ENCODE peak calls at places on chromosome 2, in five cellular contexts. O is mammary epithelial cell; M is heart right ventricle; I is psoas muscle; S is CD4-positive, alpha-beta memory T cell. Q is an unnamed sample.
A peak's percentile ranks its signal among the peaks of the same experiment; 100 is the strongest.

GRCh38 chr2:74533464-74533863 is 3.7 kb downstream of the HTRA2 start:
- DNase-seq in M (no peak), S (no peak), I (no peak), O (no peak), Q (no peak)

GRCh38 chr2:205964111-205964761 is 121.7 kb downstream of the INO80D start:
- DNase-seq in I (no peak), O (no peak), S (no peak), M (no peak), Q (no peak)

GRCh38 chr2:215422676-215423075 is 13.2 kb downstream of the FN1 start:
- DNase-seq in S (no peak), O (no peak), I (no peak), M (no peak), Q (no peak)

GRCh38 chr2:232779465-232779864 is 3.1 kb upstream of the KCNJ13 start:
- DNase-seq in I (no peak), S (no peak), O (no peak), M (no peak), Q (no peak)

GRCh38 chr2:211495339-211495738 is 938.9 kb downstream of the CPS1 start:
- DNase-seq in O (no peak), I (no peak), M (no peak), S (no peak), Q (no peak)

GRCh38 chr2:227479865-227480475 is 8.0 kb downstream of the AGFG1 start:
- DNase-seq in M (no peak), I (no peak), O (no peak), S (no peak), Q (no peak)

GRCh38 chr2:72985891-72986683 is 68.8 kb downstream of the EMX1 start:
- DNase-seq in O (no peak), I (peak; percentile 45), S (no peak), M (no peak), Q (no peak)

GRCh38 chr2:234951386-234952269 is at the start of gene SH3BP4:
- DNase-seq in M (peak; percentile 83), I (peak; percentile 83), O (peak; percentile 66), S (peak; percentile 1), Q (no peak)

GRCh38 chr2:46122971-46123365 is 174.2 kb upstream of the EPAS1 start:
- DNase-seq in I (no peak), O (no peak), M (no peak), S (no peak), Q (no peak)

GRCh38 chr2:197383825-197384224 is 51.0 kb downstream of the SF3B1 start:
- DNase-seq in M (no peak), O (no peak), I (no peak), S (no peak), Q (no peak)

GRCh38 chr2:142983174-142983573 is 105.7 kb downstream of the KYNU start:
- DNase-seq in M (no peak), O (peak; percentile 1), S (no peak), I (no peak), Q (no peak)

GRCh38 chr2:7691961-7692656 is 774.9 kb downstream of the RNF144A start:
- DNase-seq in S (no peak), I (no peak), M (no peak), O (peak; percentile 83), Q (no peak)

GRCh38 chr2:179263460-179264237 is 983 bp downstream of the SESTD1 start:
- DNase-seq in O (peak; percentile 59), S (no peak), I (peak; percentile 79), M (peak; percentile 41), Q (no peak)

GRCh38 chr2:8597526-8598225 is 84.2 kb upstream of the ID2 start:
- DNase-seq in I (no peak), M (no peak), O (no peak), S (no peak), Q (no peak)

GRCh38 chr2:134736167-134736885 is 17.5 kb upstream of the TMEM163 start:
- DNase-seq in I (no peak), M (no peak), S (no peak), O (peak; percentile 53), Q (no peak)

GRCh38 chr2:64019975-64020281 is 700 bp upstream of the VPS54 start:
- DNase-seq in S (no peak), M (no peak), O (peak; percentile 39), I (no peak), Q (no peak)

GRCh38 chr2:159064446-159065301 is 96.2 kb downstream of the TANC1 start:
- DNase-seq in M (no peak), I (no peak), O (peak; percentile 80), S (no peak), Q (no peak)

GRCh38 chr2:178242552-178242883 is 48.2 kb downstream of the OSBPL6 start:
- DNase-seq in I (no peak), M (no peak), S (no peak), O (no peak), Q (no peak)

GRCh38 chr2:240597419-240598181 is 11.1 kb downstream of the CAPN10 start:
- DNase-seq in O (no peak), I (peak; percentile 46), M (no peak), S (no peak), Q (no peak)

GRCh38 chr2:56008661-56009411 is 85.3 kb upstream of the EFEMP1 start:
- DNase-seq in M (peak; percentile 64), O (peak; percentile 69), S (no peak), I (peak; percentile 71), Q (no peak)

GRCh38 chr2:239720411-239721365 is 304.5 kb downstream of the NDUFA10 start:
- DNase-seq in I (peak; percentile 28), M (no peak), S (no peak), O (no peak), Q (no peak)

GRCh38 chr2:241945311-241945710 is 75.8 kb downstream of the RTP5 start:
- DNase-seq in I (no peak), S (no peak), O (no peak), M (no peak), Q (no peak)

GRCh38 chr2:241943209-241943850 is 73.8 kb downstream of the RTP5 start:
- DNase-seq in O (no peak), I (no peak), M (no peak), S (no peak), Q (no peak)

GRCh38 chr2:241945803-241946202 is 76.3 kb downstream of the RTP5 start:
- DNase-seq in O (no peak), M (no peak), S (no peak), I (no peak), Q (no peak)

GRCh38 chr2:241943961-241944575 is 74.5 kb downstream of the RTP5 start:
- DNase-seq in O (no peak), S (no peak), I (no peak), M (no peak), Q (no peak)

DNA sequence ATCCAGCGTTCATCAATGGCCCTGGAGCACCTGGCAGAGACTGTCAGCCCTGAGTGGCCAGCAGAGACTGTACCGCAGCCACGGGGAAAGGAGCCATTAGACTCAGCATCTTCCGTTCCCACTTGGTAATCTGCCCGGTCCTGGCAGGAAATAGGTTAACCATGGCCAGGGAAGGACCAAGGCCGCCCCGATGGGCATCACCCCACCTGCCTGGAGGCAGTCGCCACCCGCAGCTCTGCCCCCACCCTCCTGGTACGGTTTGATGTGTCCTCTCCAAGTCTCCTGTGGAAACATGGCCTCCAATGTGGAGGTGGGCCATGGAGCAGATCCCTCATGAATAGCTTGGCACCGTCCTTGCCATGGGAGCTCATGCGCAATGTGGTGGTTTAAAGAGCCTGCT is 75.3 kb downstream of the RTP5 start:
- DNase-seq in M (no peak), O (no peak), I (no peak), S (no peak), Q (no peak)
- H3K9me3 ChIP-seq in M (no peaks in the 10 kb centered on the region), O (peaks cover 5% of the 10 kb centered on the region), I (no peaks in the 10 kb centered on the region), S (no peaks in the 10 kb centered on the region), Q (no peaks in the 10 kb centered on the region)

DNA sequence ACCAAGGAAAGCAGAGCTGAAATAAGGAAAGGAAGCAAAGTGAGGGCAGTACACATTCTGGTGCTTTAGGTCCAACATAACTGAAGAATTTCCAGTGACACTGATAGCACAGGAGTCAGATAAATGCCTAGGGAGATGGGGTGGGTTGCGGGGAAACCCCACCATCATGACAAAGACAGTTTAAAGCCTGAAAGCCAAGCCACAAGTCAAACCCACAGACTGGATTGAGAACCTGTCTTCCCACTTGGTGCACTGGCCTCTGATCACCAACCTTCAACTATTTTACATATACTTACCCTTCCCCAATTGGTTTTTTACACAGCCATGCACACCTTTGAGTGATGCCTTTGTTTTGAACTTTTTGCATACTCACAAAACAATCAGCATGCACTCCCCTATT is 22.2 kb upstream of the PDK1 start:
- DNase-seq in S (no peak), M (no peak), O (no peak), I (no peak), Q (no peak)
- H3K9me3 ChIP-seq in S (peaks cover 9% of the 10 kb centered on the region), M (no peaks in the 10 kb centered on the region), O (no peaks in the 10 kb centered on the region), I (no peaks in the 10 kb centered on the region), Q (peaks cover 2% of the 10 kb centered on the region)

GRCh38 chr2:228526687-228527086 is 345.2 kb upstream of the SPHKAP start:
- DNase-seq in S (no peak), O (no peak), I (no peak), M (no peak), Q (no peak)
- H3K9me3 ChIP-seq in S (no peaks in the 10 kb centered on the region), O (no peaks in the 10 kb centered on the region), I (no peaks in the 10 kb centered on the region), M (no peaks in the 10 kb centered on the region), Q (no peaks in the 10 kb centered on the region)

DNA sequence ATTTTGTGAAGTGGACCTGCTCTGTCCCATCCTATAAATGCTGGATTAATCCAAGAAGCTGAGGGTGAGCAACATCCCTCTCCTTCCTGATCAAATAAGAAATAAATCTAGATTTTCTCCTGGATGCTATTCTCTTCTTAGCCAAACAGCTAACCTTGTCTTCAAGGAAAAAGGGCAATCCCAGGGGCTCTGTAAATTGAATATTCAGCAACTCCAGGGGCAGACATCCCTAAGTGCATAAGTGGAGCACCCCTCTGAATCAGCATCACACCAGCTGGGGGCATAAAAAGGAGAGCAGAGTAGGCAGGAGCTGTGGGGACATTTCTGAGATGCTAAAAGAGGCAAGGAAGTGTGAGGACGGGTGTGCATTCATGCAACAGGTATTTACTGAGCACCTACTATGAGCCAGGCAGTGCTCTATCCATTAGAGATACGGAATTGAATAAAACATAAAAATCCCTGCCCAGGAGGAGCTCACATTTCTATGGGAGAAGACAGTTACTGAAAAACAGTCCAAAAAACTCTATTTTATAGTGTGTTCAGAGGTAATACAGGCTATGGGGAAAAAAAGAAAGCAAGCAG is 2.8 kb upstream of the STEAP3 start:
- DNase-seq in I (no peak), O (no peak), M (no peak), S (no peak), Q (no peak)
- H3K9me3 ChIP-seq in I (no peaks in the 10 kb centered on the region), O (no peaks in the 10 kb centered on the region), M (no peaks in the 10 kb centered on the region), S (no peaks in the 10 kb centered on the region), Q (no peaks in the 10 kb centered on the region)

GRCh38 chr2:238224636-238225035 is 15.2 kb downstream of the HES6 start:
- DNase-seq in M (no peak), O (no peak), I (no peak), S (no peak), Q (no peak)
- H3K9me3 ChIP-seq in M (no peaks in the 10 kb centered on the region), O (no peaks in the 10 kb centered on the region), I (no peaks in the 10 kb centered on the region), S (no peaks in the 10 kb centered on the region), Q (no peaks in the 10 kb centered on the region)